ENCODE peak calls at places on chromosomes 16 and 17, in five cellular contexts. X is endodermal cell; M is stimulated activated CD8-positive, alpha-beta memory T cell treated with anti-CD3 and anti-CD28 coated beads, Interleukin-4, amount 100 ng/mL, for 24 hours; R is lung; J is stimulated activated CD4-positive, alpha-beta T cell treated with anti-CD3 and anti-CD28 coated beads, Interleukin-1b, Interleukin-23, amount 100 ng/mL, for 24 hours. S is an unnamed sample.

GRCh38 chr17:46776298-46777005 is 42.0 kb downstream of the WNT3 start:
- DNase-seq in J (no peak), M (no peak), R (no peak), X (peak), S (no peak)

GRCh38 chr16:55480228-55480655 is 1.2 kb downstream of the MMP2 start:
- DNase-seq in R (peak), X (peak), J (no peak), M (no peak), S (no peak)

GRCh38 chr17:69997332-69997731 is 77.7 kb upstream of the KCNJ16 start:
- DNase-seq in R (no peak), J (no peak), M (no peak), X (no peak), S (no peak)

GRCh38 chr16:79599256-79599836 is 1.2 kb downstream of the MAF start:
- DNase-seq in J (no peak), M (no peak), R (no peak), X (peak), S (no peak)

GRCh38 chr16:84484579-84485254 is 19.7 kb downstream of the MEAK7 start:
- DNase-seq in J (no peak), R (peak), M (no peak), X (peak), S (no peak)

GRCh38 chr16:50821586-50821985 is 79.7 kb downstream of the CYLD start:
- DNase-seq in J (no peak), R (no peak), M (no peak), X (no peak), S (no peak)

GRCh38 chr16:86570542-86571196 is 4.0 kb downstream of the FOXC2 start:
- DNase-seq in J (no peak), X (peak), M (no peak), R (no peak), S (no peak)

GRCh38 chr17:73224663-73225305 is 31.9 kb downstream of the COG1 start:
- DNase-seq in M (no peak), X (no peak), J (no peak), R (no peak), S (no peak)

GRCh38 chr17:50841949-50842354 is 6.6 kb downstream of the WFIKKN2 start:
- DNase-seq in M (peak), J (peak), R (peak), X (peak), S (no peak)

GRCh38 chr17:4986403-4986802 is 1.1 kb downstream of the CAMTA2 start:
- DNase-seq in X (no peak), J (no peak), R (no peak), M (no peak), S (no peak)

GRCh38 chr17:80891096-80892018 is 100.3 kb upstream of the CHMP6 start:
- DNase-seq in R (no peak), J (peak), X (no peak), M (peak), S (no peak)

GRCh38 chr16:25748099-25748654 is 56.4 kb downstream of the HS3ST4 start:
- DNase-seq in J (no peak), R (no peak), M (no peak), X (no peak), S (no peak)

GRCh38 chr16:85695196-85696128 is 6.7 kb upstream of the GINS2 start:
- DNase-seq in M (no peak), J (no peak), X (no peak), R (no peak), S (no peak)

GRCh38 chr16:10668322-10669045 is 26.2 kb downstream of the TEKT5 start:
- DNase-seq in X (peak), M (no peak), J (no peak), R (no peak), S (no peak)

GRCh38 chr17:28717578-28718316 is at the start of gene RAB34:
- DNase-seq in J (peak), R (peak), M (no peak), X (peak), S (peak)

GRCh38 chr17:17702821-17703607 is 21.8 kb downstream of the RAI1 start:
- DNase-seq in R (no peak), J (no peak), X (peak), M (no peak), S (no peak)

GRCh38 chr17:61508912-61509311 is 56.7 kb downstream of the TBX4 start:
- DNase-seq in M (no peak), X (no peak), R (no peak), J (no peak), S (no peak)

GRCh38 chr17:73347355-73347754 is 35.6 kb upstream of the CDC42EP4 start:
- DNase-seq in J (no peak), X (no peak), M (no peak), R (no peak), S (no peak)

GRCh38 chr16:9363520-9363919 is 272.1 kb downstream of the HAPSTR1 start:
- DNase-seq in R (no peak), M (no peak), X (no peak), J (no peak), S (no peak)

GRCh38 chr16:75383141-75383540 is 50.2 kb downstream of the CFDP1 start:
- DNase-seq in J (no peak), M (no peak), R (no peak), X (no peak), S (no peak)

GRCh38 chr17:1006054-1006453 is 9.1 kb downstream of the TIMM22 start:
- DNase-seq in M (no peak), R (no peak), J (no peak), X (no peak), S (no peak)

GRCh38 chr17:8481089-8481488 is 45.4 kb downstream of the NDEL1 start:
- DNase-seq in J (no peak), X (peak), M (no peak), R (no peak), S (no peak)

GRCh38 chr17:3888343-3889171 is 4.3 kb downstream of the CAMKK1 start:
- DNase-seq in X (peak), M (no peak), R (no peak), J (no peak), S (no peak)

GRCh38 chr16:56336711-56337110 is 88.6 kb downstream of the AMFR start:
- DNase-seq in X (no peak), R (no peak), M (no peak), J (no peak), S (no peak)

GRCh38 chr16:87335968-87336849 is 19.0 kb upstream of the C16orf95 start:
- DNase-seq in M (no peak), X (no peak), R (no peak), J (no peak), S (no peak)

GRCh38 chr16:15434079-15434424 is 336 bp upstream of the BMERB1 start:
- DNase-seq in M (no peak), J (no peak), X (no peak), R (no peak), S (no peak)

GRCh38 chr17:17492085-17492484 is 4.1 kb downstream of the RASD1 start:
- DNase-seq in M (no peak), J (no peak), X (peak), R (no peak), S (no peak)

GRCh38 chr16:56145369-56145768 is 45.9 kb upstream of the GNAO1 start:
- DNase-seq in M (no peak), J (no peak), X (peak), R (no peak), S (no peak)

GRCh38 chr16:31128711-31129567 is 6.6 kb downstream of the PRSS8 start:
- DNase-seq in M (no peak), R (peak), J (no peak), X (no peak), S (no peak)

GRCh38 chr17:62678214-62678919 is 50.9 kb downstream of the MRC2 start:
- DNase-seq in M (no peak), R (no peak), X (no peak), J (no peak), S (no peak)

GRCh38 chr17:17603895-17604225 is 12.4 kb upstream of the PEMT start:
- DNase-seq in J (no peak), M (no peak), X (no peak), R (no peak), S (no peak)

S was measured in stimulated activated naive B cell treated with anti-CD40 and anti-IgM and Interleukin-4, amounts not matched to agents 10 μg/mL and 1 μg/mL and 100 μg/mL, for 72 hours.